ENCODE peak calls at places on chromosome 15, in four cellular contexts. O is CD8-positive, alpha-beta memory T cell; F is heart left ventricle; C is lower lobe of right lung. J is an unnamed sample. For H3K36me3, the result is how much of the 10 kb centered on the place peaks cover.

GRCh38 chr15:65660927-65661326 is 39.2 kb downstream of the SLC24A1 start:
- DNase-seq in O (no peak), F (no peak), C (no peak), J (no peak)

GRCh38 chr15:48066456-48066855 is 54.3 kb upstream of the SLC24A5 start:
- DNase-seq in O (no peak), F (no peak), C (no peak), J (no peak)

GRCh38 chr15:99384992-99385669 is 133.8 kb downstream of the LRRC28 start:
- DNase-seq in O (no peak), F (no peak), C (no peak), J (peak)

GRCh38 chr15:58477228-58477627 is 45.4 kb downstream of the LIPC start:
- DNase-seq in O (no peak), F (no peak), C (no peak), J (no peak)

GRCh38 chr15:73631915-73632669 is 1.1 kb downstream of the NPTN start:
- DNase-seq in O (no peak), F (peak), C (no peak), J (peak)

GRCh38 chr15:64163662-64164362 is 990 bp upstream of the PPIB start:
- DNase-seq in O (no peak), F (no peak), C (peak), J (no peak)

GRCh38 chr15:62903437-62903836 is 139.1 kb upstream of the TPM1 start:
- DNase-seq in O (no peak), F (no peak), C (no peak), J (no peak)

GRCh38 chr15:57094594-57095257 is 176.3 kb downstream of the TCF12 start:
- DNase-seq in O (no peak), F (no peak), C (no peak), J (no peak)

GRCh38 chr15:50744601-50745000 is 20.9 kb downstream of the SPPL2A start:
- DNase-seq in O (no peak), F (no peak), C (no peak), J (no peak)

GRCh38 chr15:67564590-67565345 is 22.3 kb downstream of the MAP2K5 start:
- DNase-seq in O (no peak), F (no peak), C (no peak), J (no peak)
- H3K27ac ChIP-seq in O (no peak), F (no peak), C (no peak), J (no peak)

GRCh38 chr15:92893200-92893599 is 6.9 kb upstream of the CHD2 start:
- DNase-seq in O (no peak), F (no peak), C (no peak), J (no peak)
- H3K36me3 ChIP-seq in O (under half), F (under half), C (half or more), J (under half)

GRCh38 chr15:85401108-85401765 is 20.8 kb downstream of the AKAP13 start:
- DNase-seq in O (no peak), F (no peak), C (no peak), J (no peak)
- H3K27ac ChIP-seq in O (no peak), F (no peak), C (no peak), J (no peak)

GRCh38 chr15:90998737-90999136 is 4.4 kb upstream of the PRC1 start:
- DNase-seq in O (no peak), F (no peak), C (no peak), J (no peak)

DNA sequence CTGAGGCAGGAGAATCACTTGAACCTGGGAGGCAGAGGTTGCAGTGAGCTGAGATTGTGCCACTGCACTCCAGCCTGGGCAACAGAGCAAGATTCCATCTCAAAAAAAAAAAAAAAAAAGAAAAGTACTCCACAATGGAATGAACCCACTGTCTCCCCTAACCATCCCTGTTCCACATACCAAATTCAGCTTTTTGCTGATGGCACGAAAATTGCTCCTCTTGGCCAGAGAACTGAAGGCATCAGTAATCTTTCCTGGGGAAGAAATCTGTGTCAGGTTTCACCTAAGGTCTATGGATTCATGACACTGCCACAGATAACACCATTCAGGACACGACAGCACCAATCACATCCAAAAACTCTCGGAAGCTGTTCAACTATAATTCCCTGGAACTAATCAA is 6.9 kb upstream of the PRC1 start:
- DNase-seq in O (no peak), F (no peak), C (no peak), J (no peak)
- H3K36me3 ChIP-seq in O (under half), F (under half), C (half or more), J (under half)

J was measured in small intestine.